ENCODE peak calls at places on chromosomes 6 and 20, in five cellular contexts. One of them, this sample, is unnamed.

GRCh38 chr20:18416478-18416877 is 50.4 kb downstream of the DZANK1 start:
- DNase-seq in neural progenitor cell: no peak
- DNase-seq in choroid plexus epithelial cell: no peak
- DNase-seq in upper lobe of right lung: no peak
- DNase-seq in cardiac muscle cell: no peak
- DNase-seq in this sample: no peak

GRCh38 chr6:159829515-159829914 is 29.4 kb downstream of the PNLDC1 start:
- DNase-seq in neural progenitor cell: no peak
- DNase-seq in choroid plexus epithelial cell: no peak
- DNase-seq in upper lobe of right lung: no peak
- DNase-seq in cardiac muscle cell: no peak
- DNase-seq in this sample: no peak

GRCh38 chr20:13515291-13515690 is 123.4 kb downstream of the TASP1 start:
- DNase-seq in neural progenitor cell: no peak
- DNase-seq in choroid plexus epithelial cell: no peak
- DNase-seq in upper lobe of right lung: no peak
- DNase-seq in cardiac muscle cell: no peak
- DNase-seq in this sample: no peak

GRCh38 chr20:62804021-62804631 is 509 bp upstream of the OGFR start:
- DNase-seq in neural progenitor cell: no peak
- DNase-seq in choroid plexus epithelial cell: no peak
- DNase-seq in upper lobe of right lung: no peak
- DNase-seq in cardiac muscle cell: no peak
- DNase-seq in this sample: no peak

GRCh38 chr6:107819976-107820551 is 4.0 kb downstream of the SCML4 start:
- DNase-seq in neural progenitor cell: peak
- DNase-seq in choroid plexus epithelial cell: peak
- DNase-seq in upper lobe of right lung: no peak
- DNase-seq in cardiac muscle cell: peak
- DNase-seq in this sample: no peak

GRCh38 chr6:132730560-132730959 is 16.7 kb upstream of the VNN1 start:
- DNase-seq in neural progenitor cell: no peak
- DNase-seq in choroid plexus epithelial cell: peak
- DNase-seq in upper lobe of right lung: no peak
- DNase-seq in cardiac muscle cell: no peak
- DNase-seq in this sample: peak

GRCh38 chr6:138196142-138196738 is 22.1 kb downstream of the PBOV1 start:
- DNase-seq in neural progenitor cell: no peak
- DNase-seq in choroid plexus epithelial cell: no peak
- DNase-seq in upper lobe of right lung: no peak
- DNase-seq in cardiac muscle cell: no peak
- DNase-seq in this sample: no peak

GRCh38 chr20:24502184-24502583 is 32.8 kb downstream of the SYNDIG1 start:
- DNase-seq in neural progenitor cell: no peak
- DNase-seq in choroid plexus epithelial cell: peak
- DNase-seq in upper lobe of right lung: no peak
- DNase-seq in cardiac muscle cell: no peak
- DNase-seq in this sample: peak

GRCh38 chr6:80642452-80642851 is 536.0 kb downstream of the BCKDHB start:
- DNase-seq in neural progenitor cell: no peak
- DNase-seq in choroid plexus epithelial cell: peak
- DNase-seq in upper lobe of right lung: no peak
- DNase-seq in cardiac muscle cell: no peak
- DNase-seq in this sample: no peak

DNA sequence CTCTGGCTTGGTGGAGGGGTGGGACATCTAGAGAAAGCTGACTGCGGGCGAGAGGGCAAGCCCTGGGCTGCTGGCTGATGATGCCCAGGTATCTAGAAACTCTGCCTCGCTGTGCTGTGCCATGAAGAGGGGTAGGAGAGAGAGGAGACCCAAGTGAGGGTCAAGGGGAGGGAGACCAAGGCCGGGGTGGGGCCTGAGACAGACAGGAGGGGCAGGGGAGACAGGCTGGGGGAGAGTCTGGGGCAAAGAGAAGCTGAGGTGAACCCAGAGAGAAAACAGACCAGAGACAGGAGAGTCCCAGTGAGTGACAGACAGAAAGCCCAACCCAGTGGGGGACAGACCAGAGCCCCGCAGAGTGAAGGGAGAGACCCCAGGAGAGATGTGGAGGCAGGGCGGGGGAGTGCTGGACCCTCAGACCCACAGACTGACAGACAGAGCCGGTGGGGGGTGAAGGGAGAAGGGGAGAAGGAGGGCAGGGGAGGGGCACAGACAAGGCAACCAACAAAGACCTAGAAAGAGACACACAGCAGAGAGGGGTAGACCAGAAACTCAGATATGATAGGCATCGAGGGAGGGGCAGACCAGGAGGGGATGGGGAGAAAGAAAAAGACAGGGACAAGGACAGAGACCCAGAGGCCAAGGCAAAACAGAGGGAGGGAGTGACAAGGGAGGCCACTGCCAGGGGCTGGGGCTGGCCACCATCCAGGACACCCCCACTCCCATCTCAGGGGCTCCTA is 5.9 kb downstream of the TEAD3 start:
- DNase-seq in neural progenitor cell: no peak
- DNase-seq in choroid plexus epithelial cell: no peak
- DNase-seq in upper lobe of right lung: no peak
- DNase-seq in cardiac muscle cell: no peak
- DNase-seq in this sample: no peak
- H3K4me3 ChIP-seq in neural progenitor cell: peak
- H3K4me3 ChIP-seq in choroid plexus epithelial cell: no peak
- H3K4me3 ChIP-seq in upper lobe of right lung: no peak
- H3K4me3 ChIP-seq in cardiac muscle cell: peak
- H3K4me3 ChIP-seq in this sample: no peak

DNA sequence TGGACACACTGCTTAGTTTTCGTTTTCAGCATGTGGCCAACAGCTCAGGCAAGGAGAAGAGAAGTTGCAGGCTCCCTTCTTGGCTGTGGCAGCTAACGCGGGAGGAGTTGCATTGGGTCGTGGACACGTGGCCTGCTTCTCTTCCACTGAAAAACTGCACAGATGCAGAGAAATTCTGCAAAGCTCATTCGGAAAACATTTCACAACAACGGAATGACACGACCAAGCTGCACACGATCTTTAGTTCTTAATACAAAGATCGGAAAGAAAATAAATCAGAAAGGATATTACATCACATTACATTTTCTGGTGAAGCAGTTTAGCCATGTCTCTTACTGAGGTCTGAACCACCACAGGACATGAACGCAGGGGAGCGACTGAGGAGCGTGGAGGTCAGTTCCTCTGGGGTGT is 178.4 kb downstream of the THBS2 start:
- DNase-seq in neural progenitor cell: no peak
- DNase-seq in choroid plexus epithelial cell: peak
- DNase-seq in upper lobe of right lung: no peak
- DNase-seq in cardiac muscle cell: no peak
- DNase-seq in this sample: peak
- TF ChIP-seq CTCF in neural progenitor cell: no peak
- TF ChIP-seq CTCF in choroid plexus epithelial cell: no peak
- TF ChIP-seq CTCF in upper lobe of right lung: no peak
- TF ChIP-seq CTCF in cardiac muscle cell: no peak
- TF ChIP-seq CTCF in this sample: no peak

DNA sequence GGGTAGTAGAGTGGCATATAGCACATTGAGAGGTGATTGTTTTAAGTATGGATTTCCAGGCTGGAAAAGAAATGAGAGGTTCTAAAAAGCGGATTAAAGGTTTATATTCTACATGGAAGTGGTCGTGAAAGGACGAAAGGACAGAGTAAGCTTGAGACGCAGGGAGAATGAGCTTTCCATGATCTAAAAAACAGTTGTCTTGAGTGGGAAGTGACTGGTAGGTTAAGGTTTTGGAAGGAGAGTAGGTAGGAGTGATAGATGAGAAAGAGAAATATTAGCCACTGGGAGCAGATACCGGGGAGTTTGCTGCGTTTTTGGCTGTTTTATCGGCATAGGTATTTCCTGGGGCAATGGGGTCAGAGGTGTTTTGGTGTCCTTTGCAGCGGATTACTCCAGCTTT is 750.6 kb upstream of the ADGRB3 start:
- DNase-seq in neural progenitor cell: no peak
- DNase-seq in choroid plexus epithelial cell: no peak
- DNase-seq in upper lobe of right lung: no peak
- DNase-seq in cardiac muscle cell: no peak
- DNase-seq in this sample: no peak
- H3K4me3 ChIP-seq in neural progenitor cell: no peak
- H3K4me3 ChIP-seq in choroid plexus epithelial cell: no peak
- H3K4me3 ChIP-seq in upper lobe of right lung: no peak
- H3K4me3 ChIP-seq in cardiac muscle cell: no peak
- H3K4me3 ChIP-seq in this sample: no peak

DNA sequence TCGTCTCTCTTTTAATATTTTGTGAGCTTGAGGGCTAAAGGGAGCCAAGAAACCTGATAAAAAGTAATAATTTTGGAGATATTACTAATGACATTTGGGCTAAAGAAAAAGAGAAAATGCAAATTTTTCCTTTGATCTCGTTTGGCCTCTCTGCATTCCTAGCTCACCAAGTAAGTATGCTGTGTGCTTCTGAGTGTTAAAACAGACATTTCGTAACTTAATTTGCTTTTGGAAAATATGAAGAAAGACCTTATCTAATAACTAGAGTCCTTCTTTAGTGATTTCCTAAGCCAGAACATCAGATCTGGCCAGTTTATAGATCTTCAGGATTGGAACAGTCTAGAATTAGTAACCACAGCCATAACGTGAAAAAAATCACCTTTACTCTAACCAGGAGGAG is 872.9 kb upstream of the SLC35B3 start:
- DNase-seq in neural progenitor cell: no peak
- DNase-seq in choroid plexus epithelial cell: peak
- DNase-seq in upper lobe of right lung: no peak
- DNase-seq in cardiac muscle cell: no peak
- DNase-seq in this sample: no peak
- TF ChIP-seq CTCF in neural progenitor cell: no peak
- TF ChIP-seq CTCF in choroid plexus epithelial cell: no peak
- TF ChIP-seq CTCF in upper lobe of right lung: no peak
- TF ChIP-seq CTCF in cardiac muscle cell: no peak
- TF ChIP-seq CTCF in this sample: no peak

GRCh38 chr6:168494726-168495125 is 53.7 kb downstream of the SMOC2 start:
- DNase-seq in neural progenitor cell: no peak
- DNase-seq in choroid plexus epithelial cell: no peak
- DNase-seq in upper lobe of right lung: no peak
- DNase-seq in cardiac muscle cell: no peak
- DNase-seq in this sample: no peak
- H3K4me3 ChIP-seq in neural progenitor cell: no peak
- H3K4me3 ChIP-seq in choroid plexus epithelial cell: no peak
- H3K4me3 ChIP-seq in upper lobe of right lung: no peak
- H3K4me3 ChIP-seq in cardiac muscle cell: no peak
- H3K4me3 ChIP-seq in this sample: no peak

GRCh38 chr6:36625161-36625919 is 31.2 kb downstream of the SRSF3 start:
- DNase-seq in neural progenitor cell: peak
- DNase-seq in choroid plexus epithelial cell: peak
- DNase-seq in upper lobe of right lung: peak
- DNase-seq in cardiac muscle cell: no peak
- DNase-seq in this sample: peak

GRCh38 chr6:36626636-36627035 is 32.5 kb downstream of the SRSF3 start:
- DNase-seq in neural progenitor cell: no peak
- DNase-seq in choroid plexus epithelial cell: no peak
- DNase-seq in upper lobe of right lung: no peak
- DNase-seq in cardiac muscle cell: no peak
- DNase-seq in this sample: no peak

GRCh38 chr6:36629792-36630191 is 35.6 kb downstream of the SRSF3 start:
- DNase-seq in neural progenitor cell: no peak
- DNase-seq in choroid plexus epithelial cell: no peak
- DNase-seq in upper lobe of right lung: no peak
- DNase-seq in cardiac muscle cell: no peak
- DNase-seq in this sample: no peak

GRCh38 chr6:36627141-36627540 is 33.0 kb downstream of the SRSF3 start:
- DNase-seq in neural progenitor cell: no peak
- DNase-seq in choroid plexus epithelial cell: no peak
- DNase-seq in upper lobe of right lung: peak
- DNase-seq in cardiac muscle cell: no peak
- DNase-seq in this sample: no peak

GRCh38 chr6:36627801-36628246 is 33.7 kb downstream of the SRSF3 start:
- DNase-seq in neural progenitor cell: no peak
- DNase-seq in choroid plexus epithelial cell: peak
- DNase-seq in upper lobe of right lung: peak
- DNase-seq in cardiac muscle cell: no peak
- DNase-seq in this sample: no peak
- TF ChIP-seq CTCF in neural progenitor cell: no peak
- TF ChIP-seq CTCF in choroid plexus epithelial cell: no peak
- TF ChIP-seq CTCF in upper lobe of right lung: no peak
- TF ChIP-seq CTCF in cardiac muscle cell: no peak
- TF ChIP-seq CTCF in this sample: no peak

GRCh38 chr20:46119547-46119946 is 1.4 kb downstream of the CD40 start:
- DNase-seq in neural progenitor cell: no peak
- DNase-seq in choroid plexus epithelial cell: no peak
- DNase-seq in upper lobe of right lung: no peak
- DNase-seq in cardiac muscle cell: no peak
- DNase-seq in this sample: no peak
- H3K4me3 ChIP-seq in neural progenitor cell: no peak
- H3K4me3 ChIP-seq in choroid plexus epithelial cell: no peak
- H3K4me3 ChIP-seq in upper lobe of right lung: peak
- H3K4me3 ChIP-seq in cardiac muscle cell: no peak
- H3K4me3 ChIP-seq in this sample: no peak

GRCh38 chr6:105136433-105137350 is 43.1 kb downstream of the POPDC3 start:
- DNase-seq in neural progenitor cell: peak
- DNase-seq in choroid plexus epithelial cell: peak
- DNase-seq in upper lobe of right lung: peak
- DNase-seq in cardiac muscle cell: peak
- DNase-seq in this sample: peak

GRCh38 chr6:105138141-105138540 is 41.7 kb downstream of the POPDC3 start:
- DNase-seq in neural progenitor cell: no peak
- DNase-seq in choroid plexus epithelial cell: no peak
- DNase-seq in upper lobe of right lung: no peak
- DNase-seq in cardiac muscle cell: no peak
- DNase-seq in this sample: no peak

GRCh38 chr6:105135907-105136432 is 43.8 kb downstream of the POPDC3 start:
- DNase-seq in neural progenitor cell: no peak
- DNase-seq in choroid plexus epithelial cell: peak
- DNase-seq in upper lobe of right lung: no peak
- DNase-seq in cardiac muscle cell: no peak
- DNase-seq in this sample: peak

GRCh38 chr6:105137388-105137787 is 42.4 kb downstream of the POPDC3 start:
- DNase-seq in neural progenitor cell: peak
- DNase-seq in choroid plexus epithelial cell: peak
- DNase-seq in upper lobe of right lung: no peak
- DNase-seq in cardiac muscle cell: peak
- DNase-seq in this sample: no peak

DNA sequence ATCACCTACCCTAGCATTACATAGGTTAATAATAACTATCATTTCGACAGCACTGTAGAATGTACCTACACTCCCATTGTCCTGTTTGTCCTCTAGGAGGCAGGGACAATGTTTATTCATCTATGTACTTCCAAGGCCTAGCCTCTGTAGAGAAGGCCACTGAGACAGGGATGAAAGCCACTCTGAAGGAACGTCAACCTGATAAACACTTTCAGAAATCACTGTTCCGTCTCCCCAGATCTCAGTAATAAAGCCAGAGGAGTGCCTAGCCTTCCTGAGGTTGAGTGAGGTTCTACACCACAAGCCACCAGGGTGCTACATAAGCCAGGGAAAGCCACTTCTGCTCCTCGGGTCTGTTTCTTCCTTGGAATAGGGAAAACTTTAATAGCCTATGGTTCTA is 44.8 kb downstream of the POPDC3 start:
- DNase-seq in neural progenitor cell: peak
- DNase-seq in choroid plexus epithelial cell: peak
- DNase-seq in upper lobe of right lung: no peak
- DNase-seq in cardiac muscle cell: peak
- DNase-seq in this sample: peak
- TF ChIP-seq CTCF in neural progenitor cell: peak
- TF ChIP-seq CTCF in choroid plexus epithelial cell: peak
- TF ChIP-seq CTCF in upper lobe of right lung: no peak
- TF ChIP-seq CTCF in cardiac muscle cell: no peak
- TF ChIP-seq CTCF in this sample: peak

GRCh38 chr6:122264557-122264956 is 134.9 kb upstream of the HSF2 start:
- DNase-seq in neural progenitor cell: no peak
- DNase-seq in choroid plexus epithelial cell: no peak
- DNase-seq in upper lobe of right lung: no peak
- DNase-seq in cardiac muscle cell: no peak
- DNase-seq in this sample: no peak

GRCh38 chr6:122258843-122259242 is 140.6 kb upstream of the HSF2 start:
- DNase-seq in neural progenitor cell: no peak
- DNase-seq in choroid plexus epithelial cell: no peak
- DNase-seq in upper lobe of right lung: no peak
- DNase-seq in cardiac muscle cell: no peak
- DNase-seq in this sample: no peak
- H3K4me3 ChIP-seq in neural progenitor cell: no peak
- H3K4me3 ChIP-seq in choroid plexus epithelial cell: no peak
- H3K4me3 ChIP-seq in upper lobe of right lung: no peak
- H3K4me3 ChIP-seq in cardiac muscle cell: no peak
- H3K4me3 ChIP-seq in this sample: no peak

This sample was measured in brain microvascular endothelial cell.